ENCODE peak calls at places on chromosome 3, in eight cellular contexts. L is mucosa of descending colon, N is endodermal cell, S is OCI-LY7, P is dorsolateral prefrontal cortex, M is fibroblast of pulmonary artery, K is left lung, Z is IMR-90. V is an unnamed sample.

GRCh38 chr3:45166283-45166879 is 20.2 kb upstream of the CDCP1 start:
- DNase-seq in Z (no peak), M (no peak), K (no peak), S (no peak), P (no peak), L (no peak), N (no peak), V (no peak)

GRCh38 chr3:133828576-133829309 is 23.1 kb downstream of the SRPRB start:
- DNase-seq in S (no peak), L (no peak), N (peak; percentile 77), P (no peak), K (no peak), M (no peak), Z (no peak), V (no peak)

GRCh38 chr3:143754090-143754489 is 94.2 kb downstream of the SLC9A9 start:
- DNase-seq in N (no peak), Z (no peak), L (no peak), P (no peak), S (no peak), K (no peak), M (no peak), V (no peak)

GRCh38 chr3:44995142-44995770 is 19.2 kb downstream of the EXOSC7 start:
- DNase-seq in M (peak; percentile 77), Z (peak; percentile 58), L (no peak), S (no peak), K (no peak), N (no peak), P (no peak), V (peak; percentile 83)

GRCh38 chr3:158532099-158532734 is 38.8 kb upstream of the MLF1 start:
- DNase-seq in N (peak; percentile 50), K (no peak), L (no peak), P (no peak), Z (peak; percentile 70), M (peak; percentile 82), S (peak; percentile 29), V (peak; percentile 78)

GRCh38 chr3:155026999-155027591 is 53.0 kb upstream of the MME start:
- DNase-seq in P (no peak), L (no peak), K (no peak), N (no peak), M (peak; percentile 95), Z (peak; percentile 39), S (no peak), V (peak; percentile 95)

GRCh38 chr3:134879991-134880390 is 84.9 kb downstream of the EPHB1 start:
- DNase-seq in M (no peak), L (no peak), P (no peak), K (no peak), N (no peak), S (no peak), Z (no peak), V (no peak)

GRCh38 chr3:163776753-163777152 is 1301.5 kb downstream of the SI start:
- DNase-seq in N (no peak), S (no peak), P (no peak), L (no peak), K (no peak), M (no peak), Z (no peak), V (no peak)

GRCh38 chr3:132242790-132243189 is 74.4 kb upstream of the ACP3 start:
- DNase-seq in Z (no peak), S (no peak), P (no peak), L (no peak), N (no peak), M (no peak), K (no peak), V (no peak)

GRCh38 chr3:73255609-73256029 is 194.2 kb downstream of the EBLN2 start:
- DNase-seq in N (peak; percentile 52), P (no peak), Z (peak; percentile 66), L (peak; percentile 62), S (no peak), K (no peak), M (peak; percentile 90), V (peak; percentile 75)

DNA sequence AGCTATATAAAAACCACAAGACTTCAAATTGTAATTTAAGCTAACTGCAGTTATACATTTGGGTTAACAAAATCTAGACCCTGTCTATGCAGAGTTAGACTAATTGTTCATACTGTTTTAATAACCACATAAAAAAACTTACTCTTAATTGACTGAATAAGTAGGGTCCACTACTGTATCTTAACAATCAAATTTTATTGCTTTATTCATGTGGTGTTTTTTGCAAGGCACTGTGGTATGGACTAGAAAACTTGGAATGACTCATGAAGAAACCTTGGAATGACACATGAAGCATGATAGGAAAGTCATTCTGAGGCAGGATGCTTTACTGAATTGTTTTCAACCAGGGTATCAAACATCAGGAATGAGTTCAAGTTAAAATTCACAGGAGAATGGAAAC is 2.3 kb downstream of the SERP1 start:
- DNase-seq in P (no peak), K (no peak), N (no peak), Z (peak; percentile 80), L (no peak), M (peak; percentile 45), S (no peak), V (peak; percentile 69)
- H3K4me3 ChIP-seq in P (peak overlapping the region; percentile 93), K (peak overlapping the region; percentile 78), N (peak overlapping the region; percentile 98), Z (peak overlapping the region; percentile 11), L (no peak overlapping the region), M (peak overlapping the region; percentile 87), S (peak overlapping the region; percentile 98), V (no peak overlapping the region)

GRCh38 chr3:46408853-46409252 is 1.8 kb downstream of the CCRL2 start:
- DNase-seq in M (no peak), S (no peak), Z (no peak), K (no peak), P (no peak), N (no peak), L (no peak), V (no peak)
- TF ChIP-seq CTCF in M (no peak), S (peak; percentile 23), Z (no peak), K (no peak), P (no peak), N (peak; percentile 57), L (no peak), V (no peak)

DNA sequence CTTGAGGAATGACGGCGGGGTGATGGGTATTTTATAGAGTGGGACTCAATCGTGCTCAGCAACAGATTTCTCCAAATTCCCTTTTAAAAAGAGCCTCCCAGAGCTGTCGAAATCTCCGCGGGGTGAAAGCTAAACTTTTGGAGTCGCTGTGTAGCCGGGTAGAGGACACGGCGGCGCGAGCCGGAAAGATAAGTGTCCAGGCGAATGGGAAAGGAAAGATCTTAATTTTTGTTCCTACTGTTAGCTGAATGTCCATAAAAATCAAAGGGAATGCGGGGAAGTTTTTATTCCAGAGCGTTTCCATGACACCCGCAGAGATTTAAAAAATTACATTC is 9.1 kb downstream of the EOMES start:
- DNase-seq in N (no peak), P (no peak), S (no peak), L (no peak), K (peak; percentile 37), M (no peak), Z (no peak), V (no peak)
- H3K4me3 ChIP-seq in N (peak overlapping the region; percentile 83), P (peak overlapping the region; percentile 66), S (no peak overlapping the region), L (no peak overlapping the region), K (peak overlapping the region; percentile 48), M (peak overlapping the region; percentile 63), Z (peak overlapping the region; percentile 39), V (peak overlapping the region; percentile 52)

GRCh38 chr3:186220886-186221285 is 112.0 kb upstream of the ETV5 start:
- DNase-seq in N (peak; percentile 67), K (no peak), M (no peak), L (no peak), S (no peak), Z (no peak), P (peak; percentile 48), V (no peak)
- TF ChIP-seq CTCF in N (peak; percentile 55), K (no peak), M (no peak), L (no peak), S (peak; percentile 10), Z (no peak), P (peak; percentile 68), V (no peak)

DNA sequence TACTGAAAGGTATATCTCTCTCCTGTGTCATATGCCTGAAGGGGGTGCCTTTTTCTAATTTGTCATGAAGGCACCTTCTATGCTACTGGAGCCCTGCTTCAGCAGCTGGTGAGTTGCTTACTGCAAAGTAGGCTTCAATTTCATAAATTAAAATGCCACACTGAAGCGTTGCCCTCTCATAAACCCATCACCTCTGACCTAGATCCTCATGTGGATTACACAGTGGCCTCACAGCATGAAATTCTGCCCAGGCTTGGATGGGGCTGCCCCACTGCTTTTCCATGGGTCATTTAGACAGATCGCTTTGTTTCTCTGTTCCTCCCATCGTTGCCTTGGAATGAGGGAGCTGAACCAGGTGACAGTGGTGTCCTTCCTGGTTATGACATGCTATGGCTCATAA is 131.2 kb downstream of the RPL22L1 start:
- DNase-seq in S (no peak), Z (no peak), P (no peak), N (no peak), K (no peak), M (no peak), L (no peak), V (no peak)
- H3K4me3 ChIP-seq in S (no peak overlapping the region), Z (no peak overlapping the region), P (no peak overlapping the region), N (no peak overlapping the region), K (no peak overlapping the region), M (no peak overlapping the region), L (no peak overlapping the region), V (no peak overlapping the region)

V was measured in cardiac fibroblast.